ENCODE peak calls at places on chromosomes 12 and 14, in ten cellular contexts. W is nephron progenitor cell, C is Peyer's patch, U is OCI-LY7, F is astrocyte of the spinal cord, P is ovary, Z is H1, M is testis, Q is WERI-Rb-1, G is BJ. J is an unnamed sample.

GRCh38 chr14:50061664-50062437 is 54.5 kb downstream of the VCPKMT start:
- DNase-seq in W (peak; percentile 36), C (peak; percentile 86), U (peak; percentile 94), F (peak; percentile 40), P (no peak), Z (no peak), M (peak; percentile 23), Q (no peak), G (no peak), J (peak; percentile 30)

GRCh38 chr12:111024205-111024794 is 103.9 kb upstream of the MYL2 start:
- DNase-seq in W (peak; percentile 81), C (peak; percentile 58), U (peak; percentile 74), F (peak; percentile 6), P (no peak), Z (no peak), M (peak; percentile 75), Q (peak; percentile 84), G (no peak), J (peak; percentile 7)

GRCh38 chr14:61607570-61608244 is 87.6 kb upstream of the HIF1A start:
- DNase-seq in W (no peak), C (no peak), U (peak; percentile 86), F (no peak), P (no peak), Z (no peak), M (no peak), Q (no peak), G (no peak), J (no peak)

GRCh38 chr12:56348776-56349175 is 10.1 kb downstream of the IL23A start:
- DNase-seq in W (no peak), C (no peak), U (no peak), F (no peak), P (no peak), Z (no peak), M (no peak), Q (no peak), G (no peak), J (no peak)

GRCh38 chr12:76029982-76030377 is 1.6 kb downstream of the PHLDA1 start:
- DNase-seq in W (peak; percentile 39), C (no peak), U (no peak), F (peak; percentile 56), P (peak; percentile 50), Z (no peak), M (peak; percentile 31), Q (no peak), G (no peak), J (no peak)

GRCh38 chr12:116346751-116347150 is 69.3 kb upstream of the MED13L start:
- DNase-seq in W (no peak), C (no peak), U (no peak), F (peak; percentile 87), P (peak; percentile 30), Z (no peak), M (peak; percentile 23), Q (no peak), G (peak; percentile 58), J (peak; percentile 84)

GRCh38 chr12:19198272-19198671 is 68.7 kb downstream of the PLEKHA5 start:
- DNase-seq in W (no peak), C (no peak), U (no peak), F (peak; percentile 71), P (no peak), Z (no peak), M (no peak), Q (no peak), G (peak; percentile 55), J (peak; percentile 77)

GRCh38 chr14:87992349-87992719 is 648 bp downstream of the GALC start:
- DNase-seq in W (no peak), C (no peak), U (no peak), F (no peak), P (no peak), Z (no peak), M (no peak), Q (no peak), G (no peak), J (no peak)

GRCh38 chr12:120126635-120127005 is 10.1 kb upstream of the RAB35 start:
- DNase-seq in W (no peak), C (no peak), U (no peak), F (peak; percentile 48), P (no peak), Z (no peak), M (peak; percentile 27), Q (no peak), G (no peak), J (no peak)

GRCh38 chr12:108241961-108242360 is 97.2 kb downstream of the CMKLR1 start:
- DNase-seq in W (no peak), C (no peak), U (no peak), F (no peak), P (no peak), Z (no peak), M (no peak), Q (no peak), G (no peak), J (no peak)

GRCh38 chr12:109735051-109735521 is 21.5 kb downstream of the FAM222A start:
- DNase-seq in W (peak; percentile 11), C (peak; percentile 37), U (no peak), F (no peak), P (peak; percentile 15), Z (no peak), M (no peak), Q (peak; percentile 5), G (no peak), J (no peak)

GRCh38 chr14:104317975-104318557 is 179.7 kb downstream of the KIF26A start:
- DNase-seq in W (no peak), C (peak; percentile 40), U (no peak), F (no peak), P (no peak), Z (no peak), M (no peak), Q (no peak), G (no peak), J (no peak)

GRCh38 chr14:47366006-47366405 is 309.4 kb downstream of the MDGA2 start:
- DNase-seq in W (no peak), C (no peak), U (no peak), F (no peak), P (no peak), Z (no peak), M (no peak), Q (no peak), G (no peak), J (no peak)

GRCh38 chr14:20624495-20625070 is 16.9 kb downstream of the OR6S1 start:
- DNase-seq in W (peak; percentile 68), C (peak; percentile 74), U (no peak), F (peak; percentile 52), P (no peak), Z (no peak), M (peak; percentile 54), Q (no peak), G (no peak), J (no peak)

GRCh38 chr12:113826805-113827204 is 139.3 kb downstream of the RBM19 start:
- DNase-seq in W (no peak), C (no peak), U (no peak), F (no peak), P (no peak), Z (no peak), M (no peak), Q (no peak), G (no peak), J (no peak)
- TF ChIP-seq CTCF in W (no peak), C (no peak), U (peak; percentile 15), F (peak; percentile 20), P (no peak), Z (peak; percentile 37), M (no peak), Q (peak; percentile 27), G (no peak), J (no peak)

DNA sequence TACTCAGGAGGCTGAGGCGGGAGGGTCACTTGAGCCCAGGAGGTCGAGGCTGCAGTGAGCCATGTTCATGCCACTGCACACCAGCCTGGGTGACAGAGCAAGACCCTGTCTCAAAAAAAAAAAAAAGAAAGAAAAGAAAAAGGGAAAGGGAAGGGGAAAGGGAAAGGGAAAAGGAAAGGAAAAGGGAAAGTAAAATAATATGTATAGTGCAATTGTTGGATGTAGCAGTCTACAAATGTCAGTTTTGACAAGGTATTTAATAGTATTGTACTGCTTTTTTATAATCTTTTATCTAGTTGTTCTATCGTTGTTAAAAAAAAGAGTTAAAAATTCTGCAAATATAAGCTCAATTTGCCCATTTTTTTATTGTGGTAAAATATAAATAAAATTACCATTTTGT is 67.3 kb downstream of the SLC2A13 start:
- DNase-seq in W (no peak), C (no peak), U (no peak), F (no peak), P (no peak), Z (no peak), M (no peak), Q (no peak), G (no peak), J (no peak)
- TF ChIP-seq CTCF in W (no peak), C (no peak), U (no peak), F (no peak), P (no peak), Z (no peak), M (no peak), Q (no peak), G (no peak), J (no peak)

GRCh38 chr14:85594217-85594616 is 64.3 kb downstream of the FLRT2 start:
- DNase-seq in W (no peak), C (no peak), U (no peak), F (no peak), P (no peak), Z (no peak), M (no peak), Q (no peak), G (no peak), J (no peak)

GRCh38 chr14:85599939-85600338 is 70.0 kb downstream of the FLRT2 start:
- DNase-seq in W (no peak), C (no peak), U (no peak), F (no peak), P (no peak), Z (no peak), M (no peak), Q (no peak), G (peak; percentile 60), J (peak; percentile 60)

GRCh38 chr14:85597701-85598100 is 67.8 kb downstream of the FLRT2 start:
- DNase-seq in W (no peak), C (no peak), U (no peak), F (no peak), P (no peak), Z (no peak), M (no peak), Q (no peak), G (no peak), J (no peak)

GRCh38 chr14:85595981-85596380 is 66.0 kb downstream of the FLRT2 start:
- DNase-seq in W (no peak), C (no peak), U (no peak), F (no peak), P (no peak), Z (no peak), M (no peak), Q (no peak), G (no peak), J (no peak)

GRCh38 chr14:85596562-85596961 is 66.6 kb downstream of the FLRT2 start:
- DNase-seq in W (no peak), C (no peak), U (no peak), F (no peak), P (no peak), Z (no peak), M (no peak), Q (no peak), G (no peak), J (no peak)
- TF ChIP-seq CTCF in W (no peak), C (no peak), U (no peak), F (no peak), P (no peak), Z (no peak), M (no peak), Q (no peak), G (no peak), J (no peak)

DNA sequence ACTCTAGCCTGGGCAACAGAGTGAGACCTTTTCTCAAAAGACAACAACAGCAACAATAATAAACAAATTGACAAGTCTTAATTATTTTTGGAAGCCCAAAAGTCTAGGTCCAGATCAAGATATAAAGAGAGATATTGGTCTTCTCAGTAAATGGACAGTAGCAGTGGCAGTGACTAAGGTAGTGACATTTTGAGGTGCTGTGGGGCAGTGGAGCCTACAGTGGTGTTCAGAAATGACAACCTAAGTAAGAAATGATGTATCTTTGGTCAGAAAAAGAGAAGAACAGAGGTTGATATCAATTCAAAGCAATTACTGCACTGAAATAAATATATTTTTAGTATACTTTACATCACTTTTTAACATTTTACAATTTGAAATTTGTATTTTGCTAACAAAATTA is 20.7 kb downstream of the METTL25 start:
- DNase-seq in W (no peak), C (no peak), U (no peak), F (no peak), P (no peak), Z (no peak), M (no peak), Q (no peak), G (no peak), J (no peak)
- TF ChIP-seq CTCF in W (no peak), C (no peak), U (no peak), F (no peak), P (no peak), Z (no peak), M (no peak), Q (no peak), G (no peak), J (no peak)

J was measured in HFFc6.